ENCODE peak calls at places on chromosomes 3 and 15, in eight cellular contexts. One of them, this sample, is unnamed.

GRCh38 chr15:77830041-77830440 is 197.3 kb upstream of the LINGO1 start:
- DNase-seq in Panc1: no peak
- DNase-seq in GM23338: no peak
- DNase-seq in HL-60: no peak
- DNase-seq in SK-N-SH: no peak
- DNase-seq in K562: peak; percentile 22
- DNase-seq in HepG2: no peak
- DNase-seq in GM12878: no peak
- DNase-seq in this sample: peak; percentile 6

GRCh38 chr3:78506581-78507195 is 1261.1 kb downstream of the ROBO1 start:
- DNase-seq in Panc1: no peak
- DNase-seq in GM23338: no peak
- DNase-seq in HL-60: no peak
- DNase-seq in SK-N-SH: no peak
- DNase-seq in K562: no peak
- DNase-seq in HepG2: no peak
- DNase-seq in GM12878: no peak
- DNase-seq in this sample: no peak

GRCh38 chr3:118478706-118479276 is 555.9 kb downstream of the IGSF11 start:
- DNase-seq in Panc1: no peak
- DNase-seq in GM23338: peak; percentile 64
- DNase-seq in HL-60: no peak
- DNase-seq in SK-N-SH: no peak
- DNase-seq in K562: no peak
- DNase-seq in HepG2: no peak
- DNase-seq in GM12878: no peak
- DNase-seq in this sample: no peak

GRCh38 chr3:48716508-48716981 is 476 bp downstream of the IP6K2 start:
- DNase-seq in Panc1: no peak
- DNase-seq in GM23338: peak; percentile 63
- DNase-seq in HL-60: peak; percentile 17
- DNase-seq in SK-N-SH: peak; percentile 42
- DNase-seq in K562: peak; percentile 27
- DNase-seq in HepG2: no peak
- DNase-seq in GM12878: no peak
- DNase-seq in this sample: no peak

GRCh38 chr3:32403663-32404062 is 12.0 kb downstream of the CMTM7 start:
- DNase-seq in Panc1: no peak
- DNase-seq in GM23338: no peak
- DNase-seq in HL-60: no peak
- DNase-seq in SK-N-SH: no peak
- DNase-seq in K562: no peak
- DNase-seq in HepG2: no peak
- DNase-seq in GM12878: no peak
- DNase-seq in this sample: no peak

GRCh38 chr3:64625381-64625780 is 62.4 kb downstream of the ADAMTS9 start:
- DNase-seq in Panc1: no peak
- DNase-seq in GM23338: no peak
- DNase-seq in HL-60: no peak
- DNase-seq in SK-N-SH: no peak
- DNase-seq in K562: no peak
- DNase-seq in HepG2: no peak
- DNase-seq in GM12878: no peak
- DNase-seq in this sample: no peak

GRCh38 chr3:186717039-186717457 is at the start of gene KNG1:
- DNase-seq in Panc1: no peak
- DNase-seq in GM23338: no peak
- DNase-seq in HL-60: no peak
- DNase-seq in SK-N-SH: no peak
- DNase-seq in K562: no peak
- DNase-seq in HepG2: peak; percentile 64
- DNase-seq in GM12878: no peak
- DNase-seq in this sample: no peak

GRCh38 chr3:62174116-62174515 is 199.2 kb downstream of the FEZF2 start:
- DNase-seq in Panc1: no peak
- DNase-seq in GM23338: no peak
- DNase-seq in HL-60: no peak
- DNase-seq in SK-N-SH: peak; percentile 39
- DNase-seq in K562: no peak
- DNase-seq in HepG2: no peak
- DNase-seq in GM12878: no peak
- DNase-seq in this sample: no peak

GRCh38 chr3:88618121-88618645 is 468.4 kb downstream of the C3orf38 start:
- DNase-seq in Panc1: no peak
- DNase-seq in GM23338: no peak
- DNase-seq in HL-60: no peak
- DNase-seq in SK-N-SH: no peak
- DNase-seq in K562: no peak
- DNase-seq in HepG2: no peak
- DNase-seq in GM12878: no peak
- DNase-seq in this sample: no peak
- TF ChIP-seq REST in Panc1: no peak
- TF ChIP-seq REST in GM23338: no peak
- TF ChIP-seq REST in HL-60: no peak
- TF ChIP-seq REST in SK-N-SH: no peak
- TF ChIP-seq REST in K562: no peak
- TF ChIP-seq REST in HepG2: no peak
- TF ChIP-seq REST in GM12878: no peak
- TF ChIP-seq REST in this sample: no peak

DNA sequence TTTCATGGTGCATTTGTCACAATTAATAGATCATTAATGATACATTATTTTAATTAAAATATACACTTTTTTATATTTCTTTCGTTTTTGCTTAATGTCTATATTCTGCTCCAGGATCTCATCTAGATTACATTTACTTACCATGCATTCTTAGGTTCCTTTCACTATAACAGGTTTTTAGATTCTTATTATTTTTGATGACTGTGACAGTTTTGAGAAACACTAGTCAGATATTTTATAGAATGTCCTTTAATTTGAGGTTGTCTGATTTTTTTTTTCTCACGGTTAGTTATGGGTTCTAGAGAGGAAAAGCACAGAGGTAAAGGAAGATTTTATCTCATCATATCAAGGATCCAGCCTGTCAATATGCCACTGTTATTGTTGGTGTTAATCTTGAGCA is 595.8 kb upstream of the BCHE start:
- DNase-seq in Panc1: no peak
- DNase-seq in GM23338: no peak
- DNase-seq in HL-60: no peak
- DNase-seq in SK-N-SH: no peak
- DNase-seq in K562: no peak
- DNase-seq in HepG2: no peak
- DNase-seq in GM12878: no peak
- DNase-seq in this sample: no peak
- TF ChIP-seq POLR2AphosphoS5 in Panc1: no peak
- TF ChIP-seq POLR2AphosphoS5 in GM23338: no peak
- TF ChIP-seq POLR2AphosphoS5 in HL-60: no peak
- TF ChIP-seq POLR2AphosphoS5 in SK-N-SH: no peak
- TF ChIP-seq POLR2AphosphoS5 in K562: no peak
- TF ChIP-seq POLR2AphosphoS5 in HepG2: no peak
- TF ChIP-seq POLR2AphosphoS5 in GM12878: no peak
- TF ChIP-seq POLR2AphosphoS5 in this sample: no peak

DNA sequence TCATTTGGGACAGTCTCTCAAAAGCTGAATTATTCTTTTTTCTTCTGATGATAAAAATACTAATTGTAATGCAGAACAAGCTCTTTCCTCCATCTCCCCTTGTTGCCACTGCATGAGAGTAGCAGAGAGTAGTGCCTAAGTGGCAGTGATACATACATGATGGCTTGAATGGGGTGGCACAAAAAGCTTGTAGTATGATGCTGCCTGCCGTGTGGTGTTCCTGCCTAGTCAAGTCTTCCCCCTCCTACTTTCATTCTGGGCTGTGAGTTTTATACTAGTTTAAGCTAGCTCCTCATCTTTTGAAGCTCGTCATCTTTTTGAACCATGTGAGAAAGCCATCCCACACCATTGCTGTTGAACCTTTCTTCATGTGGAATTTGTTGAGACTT is 230.5 kb downstream of the NFKBIZ start:
- DNase-seq in Panc1: no peak
- DNase-seq in GM23338: no peak
- DNase-seq in HL-60: no peak
- DNase-seq in SK-N-SH: no peak
- DNase-seq in K562: no peak
- DNase-seq in HepG2: no peak
- DNase-seq in GM12878: no peak
- DNase-seq in this sample: no peak
- TF ChIP-seq REST in Panc1: no peak
- TF ChIP-seq REST in GM23338: no peak
- TF ChIP-seq REST in HL-60: no peak
- TF ChIP-seq REST in SK-N-SH: no peak
- TF ChIP-seq REST in K562: no peak
- TF ChIP-seq REST in HepG2: no peak
- TF ChIP-seq REST in GM12878: no peak
- TF ChIP-seq REST in this sample: no peak

GRCh38 chr3:10992017-10992945 is at the start of gene SLC6A1:
- DNase-seq in Panc1: no peak
- DNase-seq in GM23338: peak; percentile 83
- DNase-seq in HL-60: no peak
- DNase-seq in SK-N-SH: peak; percentile 82
- DNase-seq in K562: peak; percentile 52
- DNase-seq in HepG2: no peak
- DNase-seq in GM12878: no peak
- DNase-seq in this sample: no peak
- TF ChIP-seq POLR2AphosphoS5 in Panc1: no peak
- TF ChIP-seq POLR2AphosphoS5 in GM23338: no peak
- TF ChIP-seq POLR2AphosphoS5 in HL-60: no peak
- TF ChIP-seq POLR2AphosphoS5 in SK-N-SH: no peak
- TF ChIP-seq POLR2AphosphoS5 in K562: no peak
- TF ChIP-seq POLR2AphosphoS5 in HepG2: no peak
- TF ChIP-seq POLR2AphosphoS5 in GM12878: no peak
- TF ChIP-seq POLR2AphosphoS5 in this sample: no peak

GRCh38 chr3:107740992-107741896 is 218.5 kb downstream of the BBX start:
- DNase-seq in Panc1: no peak
- DNase-seq in GM23338: peak; percentile 51
- DNase-seq in HL-60: no peak
- DNase-seq in SK-N-SH: no peak
- DNase-seq in K562: no peak
- DNase-seq in HepG2: peak; percentile 8
- DNase-seq in GM12878: no peak
- DNase-seq in this sample: no peak

DNA sequence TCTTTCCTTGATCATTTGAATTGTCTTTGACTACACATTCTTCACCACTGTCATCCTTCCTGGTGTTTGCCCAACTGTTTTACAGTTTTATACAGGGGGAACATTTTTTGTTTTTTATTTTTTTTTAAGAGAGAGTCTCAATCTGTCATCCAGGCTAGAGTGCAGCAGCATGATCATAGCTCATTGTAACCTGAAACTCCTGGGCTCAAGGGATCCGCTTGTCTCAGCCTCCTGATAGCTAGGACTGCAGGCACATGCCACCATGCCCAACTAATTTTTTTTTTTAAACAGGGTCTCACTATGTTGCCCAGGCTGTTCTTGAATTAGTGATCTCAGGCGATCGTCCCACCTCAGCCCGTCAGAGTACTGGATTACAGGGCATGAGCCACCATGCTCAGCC is 222.6 kb downstream of the BBX start:
- DNase-seq in Panc1: no peak
- DNase-seq in GM23338: no peak
- DNase-seq in HL-60: no peak
- DNase-seq in SK-N-SH: no peak
- DNase-seq in K562: no peak
- DNase-seq in HepG2: no peak
- DNase-seq in GM12878: no peak
- DNase-seq in this sample: no peak
- TF ChIP-seq REST in Panc1: no peak
- TF ChIP-seq REST in GM23338: no peak
- TF ChIP-seq REST in HL-60: no peak
- TF ChIP-seq REST in SK-N-SH: no peak
- TF ChIP-seq REST in K562: no peak
- TF ChIP-seq REST in HepG2: no peak
- TF ChIP-seq REST in GM12878: no peak
- TF ChIP-seq REST in this sample: no peak

GRCh38 chr3:27323087-27323570 is 46.1 kb downstream of the NEK10 start:
- DNase-seq in Panc1: no peak
- DNase-seq in GM23338: no peak
- DNase-seq in HL-60: no peak
- DNase-seq in SK-N-SH: no peak
- DNase-seq in K562: no peak
- DNase-seq in HepG2: no peak
- DNase-seq in GM12878: no peak
- DNase-seq in this sample: no peak
- TF ChIP-seq POLR2AphosphoS5 in Panc1: no peak
- TF ChIP-seq POLR2AphosphoS5 in GM23338: no peak
- TF ChIP-seq POLR2AphosphoS5 in HL-60: no peak
- TF ChIP-seq POLR2AphosphoS5 in SK-N-SH: no peak
- TF ChIP-seq POLR2AphosphoS5 in K562: no peak
- TF ChIP-seq POLR2AphosphoS5 in HepG2: no peak
- TF ChIP-seq POLR2AphosphoS5 in GM12878: no peak
- TF ChIP-seq POLR2AphosphoS5 in this sample: no peak

DNA sequence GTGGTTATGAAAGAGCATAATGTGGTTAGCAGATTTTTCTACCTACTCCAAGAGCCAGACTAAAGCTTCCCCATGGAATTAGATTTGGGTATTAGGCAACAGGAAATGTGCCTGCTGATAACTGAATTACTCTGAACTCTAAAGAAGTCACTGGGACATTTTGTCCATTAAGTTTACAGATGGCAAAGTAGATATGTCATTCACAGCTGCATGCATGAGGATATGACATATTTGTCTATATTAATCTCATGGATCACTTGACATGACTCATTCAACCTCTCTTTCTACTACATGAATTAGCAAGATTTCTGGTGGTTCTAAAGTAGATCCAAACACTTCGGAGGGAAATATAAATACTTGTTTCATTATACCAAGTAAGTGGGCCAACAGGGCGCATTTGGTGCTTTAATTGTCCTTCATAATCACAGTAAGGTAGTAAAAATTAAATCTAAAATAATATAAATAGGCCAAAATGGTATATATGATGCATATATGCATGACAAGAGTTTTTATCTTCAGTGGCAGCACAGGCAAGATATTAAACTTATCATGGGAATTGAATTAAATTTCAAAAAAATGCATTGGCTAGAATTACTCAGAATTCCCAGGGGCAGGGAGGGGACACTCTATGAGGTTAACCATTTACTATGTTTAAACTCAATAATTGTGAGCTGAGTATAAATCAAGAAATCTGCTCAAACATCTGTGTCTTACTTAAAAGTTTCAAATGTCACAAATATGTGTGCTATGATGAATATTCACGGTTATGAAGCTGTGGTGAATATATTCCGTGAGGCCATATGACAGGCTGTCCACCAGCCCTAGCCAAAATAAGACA is 365.3 kb upstream of the KCNMB2 start:
- DNase-seq in Panc1: peak; percentile 2
- DNase-seq in GM23338: no peak
- DNase-seq in HL-60: no peak
- DNase-seq in SK-N-SH: peak; percentile 39
- DNase-seq in K562: peak; percentile 51
- DNase-seq in HepG2: no peak
- DNase-seq in GM12878: no peak
- DNase-seq in this sample: no peak
- TF ChIP-seq REST in Panc1: no peak
- TF ChIP-seq REST in GM23338: no peak
- TF ChIP-seq REST in HL-60: no peak
- TF ChIP-seq REST in SK-N-SH: no peak
- TF ChIP-seq REST in K562: no peak
- TF ChIP-seq REST in HepG2: no peak
- TF ChIP-seq REST in GM12878: no peak
- TF ChIP-seq REST in this sample: no peak

DNA sequence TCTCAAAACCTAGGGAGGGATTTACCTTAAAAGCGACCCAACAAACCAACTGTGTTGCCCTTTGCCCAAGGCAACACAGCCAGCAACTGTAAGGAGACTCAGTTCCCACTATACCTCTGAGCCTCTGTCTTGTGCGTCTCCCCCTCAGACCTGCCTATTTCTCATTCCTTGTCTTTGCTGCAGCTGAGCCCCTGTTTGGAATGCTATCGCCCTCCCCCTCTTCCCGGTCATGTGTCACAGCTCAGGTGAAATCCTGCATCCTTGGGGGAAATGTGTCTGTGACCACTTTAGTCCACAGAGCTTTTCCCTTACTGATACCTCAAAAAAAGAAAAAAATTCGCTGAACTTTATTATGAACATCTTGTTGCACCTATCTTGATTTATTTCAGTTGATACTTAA is 52.0 kb upstream of the LRIG1 start:
- DNase-seq in Panc1: no peak
- DNase-seq in GM23338: peak; percentile 52
- DNase-seq in HL-60: no peak
- DNase-seq in SK-N-SH: no peak
- DNase-seq in K562: no peak
- DNase-seq in HepG2: no peak
- DNase-seq in GM12878: no peak
- DNase-seq in this sample: no peak
- TF ChIP-seq POLR2AphosphoS5 in Panc1: no peak
- TF ChIP-seq POLR2AphosphoS5 in GM23338: no peak
- TF ChIP-seq POLR2AphosphoS5 in HL-60: no peak
- TF ChIP-seq POLR2AphosphoS5 in SK-N-SH: no peak
- TF ChIP-seq POLR2AphosphoS5 in K562: no peak
- TF ChIP-seq POLR2AphosphoS5 in HepG2: no peak
- TF ChIP-seq POLR2AphosphoS5 in GM12878: no peak
- TF ChIP-seq POLR2AphosphoS5 in this sample: no peak